ENCODE peak calls at places on chromosomes 7 and 10, in six cellular contexts. One of them, this sample, is unnamed.

GRCh38 chr10:49569031-49569765 is 30.3 kb upstream of the ERCC6 start:
- DNase-seq in GM10248: no peak
- DNase-seq in heart right ventricle: no peak
- DNase-seq in A549: no peak
- DNase-seq in activated CD8-positive, alpha-beta memory T cell treated with anti-CD3 and anti-CD28 coated beads, Interleukin-2, amount 10 ng/mL, durations not matched to agents 7 days and 5 days: no peak
- DNase-seq in NCI-H187: no peak
- DNase-seq in this sample: no peak

GRCh38 chr10:106189254-106189653 is 975.3 kb downstream of the SORCS1 start:
- DNase-seq in GM10248: peak; percentile 10
- DNase-seq in heart right ventricle: no peak
- DNase-seq in A549: peak; percentile 33
- DNase-seq in activated CD8-positive, alpha-beta memory T cell treated with anti-CD3 and anti-CD28 coated beads, Interleukin-2, amount 10 ng/mL, durations not matched to agents 7 days and 5 days: no peak
- DNase-seq in NCI-H187: no peak
- DNase-seq in this sample: peak; percentile 47

GRCh38 chr10:91422915-91423314 is 12.8 kb downstream of the HECTD2 start:
- DNase-seq in GM10248: no peak
- DNase-seq in heart right ventricle: no peak
- DNase-seq in A549: no peak
- DNase-seq in activated CD8-positive, alpha-beta memory T cell treated with anti-CD3 and anti-CD28 coated beads, Interleukin-2, amount 10 ng/mL, durations not matched to agents 7 days and 5 days: no peak
- DNase-seq in NCI-H187: no peak
- DNase-seq in this sample: no peak

GRCh38 chr7:148242271-148242801 is 348.2 kb upstream of the C7orf33 start:
- DNase-seq in GM10248: peak; percentile 44
- DNase-seq in heart right ventricle: peak; percentile 14
- DNase-seq in A549: peak; percentile 62
- DNase-seq in activated CD8-positive, alpha-beta memory T cell treated with anti-CD3 and anti-CD28 coated beads, Interleukin-2, amount 10 ng/mL, durations not matched to agents 7 days and 5 days: no peak
- DNase-seq in NCI-H187: no peak
- DNase-seq in this sample: peak; percentile 69

GRCh38 chr7:45106820-45107219 is 4.7 kb downstream of the TBRG4 start:
- DNase-seq in GM10248: no peak
- DNase-seq in heart right ventricle: no peak
- DNase-seq in A549: no peak
- DNase-seq in activated CD8-positive, alpha-beta memory T cell treated with anti-CD3 and anti-CD28 coated beads, Interleukin-2, amount 10 ng/mL, durations not matched to agents 7 days and 5 days: no peak
- DNase-seq in NCI-H187: no peak
- DNase-seq in this sample: no peak

GRCh38 chr10:132977076-132977475 is 34.7 kb upstream of the CFAP46 start:
- DNase-seq in GM10248: no peak
- DNase-seq in heart right ventricle: no peak
- DNase-seq in A549: no peak
- DNase-seq in activated CD8-positive, alpha-beta memory T cell treated with anti-CD3 and anti-CD28 coated beads, Interleukin-2, amount 10 ng/mL, durations not matched to agents 7 days and 5 days: no peak
- DNase-seq in NCI-H187: no peak
- DNase-seq in this sample: no peak

GRCh38 chr7:46544396-46545008 is 623.4 kb upstream of the IGFBP3 start:
- DNase-seq in GM10248: no peak
- DNase-seq in heart right ventricle: no peak
- DNase-seq in A549: peak; percentile 65
- DNase-seq in activated CD8-positive, alpha-beta memory T cell treated with anti-CD3 and anti-CD28 coated beads, Interleukin-2, amount 10 ng/mL, durations not matched to agents 7 days and 5 days: no peak
- DNase-seq in NCI-H187: no peak
- DNase-seq in this sample: peak; percentile 58

GRCh38 chr7:41816111-41816510 is 113.2 kb upstream of the INHBA start:
- DNase-seq in GM10248: no peak
- DNase-seq in heart right ventricle: no peak
- DNase-seq in A549: no peak
- DNase-seq in activated CD8-positive, alpha-beta memory T cell treated with anti-CD3 and anti-CD28 coated beads, Interleukin-2, amount 10 ng/mL, durations not matched to agents 7 days and 5 days: peak; percentile 82
- DNase-seq in NCI-H187: no peak
- DNase-seq in this sample: no peak

GRCh38 chr10:15660990-15661389 is 58.7 kb downstream of the ITGA8 start:
- DNase-seq in GM10248: no peak
- DNase-seq in heart right ventricle: no peak
- DNase-seq in A549: no peak
- DNase-seq in activated CD8-positive, alpha-beta memory T cell treated with anti-CD3 and anti-CD28 coated beads, Interleukin-2, amount 10 ng/mL, durations not matched to agents 7 days and 5 days: no peak
- DNase-seq in NCI-H187: no peak
- DNase-seq in this sample: no peak

GRCh38 chr10:124520553-124521428 is 59.2 kb downstream of the LHPP start:
- DNase-seq in GM10248: no peak
- DNase-seq in heart right ventricle: no peak
- DNase-seq in A549: no peak
- DNase-seq in activated CD8-positive, alpha-beta memory T cell treated with anti-CD3 and anti-CD28 coated beads, Interleukin-2, amount 10 ng/mL, durations not matched to agents 7 days and 5 days: no peak
- DNase-seq in NCI-H187: no peak
- DNase-seq in this sample: no peak